ENCODE peak calls at places on chromosomes 11 and 22, in six cellular contexts. U is hippocampal formation, V is BJ, S is fibroblast of pulmonary artery, J is brain pericyte, L is foreskin melanocyte. Q is an unnamed sample.

GRCh38 chr11:94769897-94770296 is 1.7 kb downstream of the AMOTL1 start:
- DNase-seq in S (no peak), U (no peak), L (no peak), V (no peak), J (no peak), Q (no peak)

GRCh38 chr11:78223320-78223954 is 34.7 kb downstream of the USP35 start:
- DNase-seq in S (no peak), V (no peak), J (no peak), L (no peak), U (no peak), Q (peak)

GRCh38 chr11:108559904-108560303 is 33.7 kb downstream of the EXPH5 start:
- DNase-seq in S (peak), U (no peak), V (peak), L (peak), J (no peak), Q (no peak)

GRCh38 chr11:78961938-78962701 is 387.5 kb upstream of the NARS2 start:
- DNase-seq in J (no peak), L (no peak), S (peak), V (no peak), U (peak), Q (no peak)

GRCh38 chr11:121894581-121894980 is 221.4 kb downstream of the BLID start:
- DNase-seq in L (no peak), J (no peak), S (no peak), V (no peak), U (no peak), Q (no peak)

GRCh38 chr11:78698612-78699011 is 123.9 kb upstream of the NARS2 start:
- DNase-seq in U (no peak), V (no peak), L (no peak), J (no peak), S (peak), Q (peak)

GRCh38 chr11:69305885-69306540 is 12.1 kb downstream of the MYEOV start:
- DNase-seq in V (no peak), J (no peak), L (no peak), S (no peak), U (no peak), Q (no peak)

GRCh38 chr11:134277176-134278001 is 1.2 kb downstream of the GLB1L3 start:
- DNase-seq in L (no peak), J (no peak), U (no peak), V (no peak), S (no peak), Q (no peak)

GRCh38 chr22:23033116-23033905 is 37.0 kb upstream of the GNAZ start:
- DNase-seq in S (no peak), J (no peak), L (no peak), U (no peak), V (no peak), Q (no peak)

GRCh38 chr11:77127674-77127968 is 425 bp upstream of the MYO7A start:
- DNase-seq in J (no peak), V (no peak), S (no peak), L (no peak), U (no peak), Q (no peak)

GRCh38 chr22:27327497-27327896 is 474.1 kb downstream of the MN1 start:
- DNase-seq in S (no peak), L (no peak), U (no peak), J (no peak), V (no peak), Q (no peak)

GRCh38 chr11:62909107-62909894 is 11.9 kb downstream of the CHRM1 start:
- DNase-seq in L (peak), V (no peak), U (no peak), S (peak), J (peak), Q (peak)

GRCh38 chr22:50469377-50470305 is 5.2 kb downstream of the SBF1 start:
- DNase-seq in S (peak), L (no peak), J (no peak), U (no peak), V (no peak), Q (no peak)

GRCh38 chr11:106021181-106021966 is 666 bp downstream of the MSANTD4 start:
- DNase-seq in L (no peak), V (peak), S (peak), U (no peak), J (no peak), Q (no peak)

GRCh38 chr22:29992341-29993275 is 87.7 kb upstream of the HORMAD2 start:
- DNase-seq in S (no peak), U (no peak), L (no peak), V (no peak), J (no peak), Q (no peak)

GRCh38 chr11:269146-269890 is 8.9 kb upstream of the NLRP6 start:
- DNase-seq in L (no peak), U (no peak), V (no peak), S (no peak), J (no peak), Q (no peak)

GRCh38 chr22:50293441-50294318 is 13.8 kb downstream of the PLXNB2 start:
- DNase-seq in J (no peak), L (no peak), S (peak), U (no peak), V (no peak), Q (no peak)

GRCh38 chr11:44267366-44268072 is 42.4 kb downstream of the ALX4 start:
- DNase-seq in U (no peak), L (no peak), J (no peak), S (no peak), V (no peak), Q (peak)